ENCODE peak calls at places on chromosomes 3 and 15, in four cellular contexts. One of them, this sample, is unnamed.

GRCh38 chr3:50675179-50676030 is 678 bp downstream of the DOCK3 start:
- DNase-seq in uterus: no peak
- DNase-seq in hypothalamus: peak
- DNase-seq in left colon: no peak
- DNase-seq in this sample: no peak

GRCh38 chr3:79598594-79598993 is 169.2 kb downstream of the ROBO1 start:
- DNase-seq in uterus: no peak
- DNase-seq in hypothalamus: no peak
- DNase-seq in left colon: no peak
- DNase-seq in this sample: no peak

GRCh38 chr15:57503051-57503702 is 88.5 kb upstream of the MYZAP start:
- DNase-seq in uterus: no peak
- DNase-seq in hypothalamus: no peak
- DNase-seq in left colon: no peak
- DNase-seq in this sample: no peak

GRCh38 chr3:148079370-148079769 is 618.3 kb upstream of the AGTR1 start:
- DNase-seq in uterus: no peak
- DNase-seq in hypothalamus: no peak
- DNase-seq in left colon: peak
- DNase-seq in this sample: no peak

GRCh38 chr3:41290736-41291135 is 91.4 kb downstream of the CTNNB1 start:
- DNase-seq in uterus: no peak
- DNase-seq in hypothalamus: no peak
- DNase-seq in left colon: no peak
- DNase-seq in this sample: no peak

GRCh38 chr3:102745881-102746280 is 311.1 kb downstream of the ZPLD1 start:
- DNase-seq in uterus: no peak
- DNase-seq in hypothalamus: no peak
- DNase-seq in left colon: no peak
- DNase-seq in this sample: no peak

GRCh38 chr3:149828390-149828789 is 15.4 kb downstream of the RNF13 start:
- DNase-seq in uterus: no peak
- DNase-seq in hypothalamus: no peak
- DNase-seq in left colon: no peak
- DNase-seq in this sample: no peak

GRCh38 chr3:187739125-187739560 is 6.1 kb downstream of the BCL6 start:
- DNase-seq in uterus: no peak
- DNase-seq in hypothalamus: no peak
- DNase-seq in left colon: no peak
- DNase-seq in this sample: no peak

GRCh38 chr3:185152433-185153169 is at the start of gene C3orf70:
- DNase-seq in uterus: peak
- DNase-seq in hypothalamus: peak
- DNase-seq in left colon: peak
- DNase-seq in this sample: peak

GRCh38 chr3:7536510-7536909 is 675.6 kb downstream of the GRM7 start:
- DNase-seq in uterus: no peak
- DNase-seq in hypothalamus: no peak
- DNase-seq in left colon: no peak
- DNase-seq in this sample: no peak

GRCh38 chr15:32888221-32888761 is 170.5 kb downstream of the GREM1 start:
- DNase-seq in uterus: no peak
- DNase-seq in hypothalamus: no peak
- DNase-seq in left colon: no peak
- DNase-seq in this sample: no peak

GRCh38 chr3:160401301-160402095 is 2.0 kb downstream of the SMC4 start:
- DNase-seq in uterus: no peak
- DNase-seq in hypothalamus: no peak
- DNase-seq in left colon: no peak
- DNase-seq in this sample: no peak

GRCh38 chr15:80749589-80749988 is 29.6 kb upstream of the CEMIP start:
- DNase-seq in uterus: no peak
- DNase-seq in hypothalamus: no peak
- DNase-seq in left colon: no peak
- DNase-seq in this sample: no peak

GRCh38 chr3:128801779-128802369 is 75.9 kb downstream of the RAB7A start:
- DNase-seq in uterus: no peak
- DNase-seq in hypothalamus: no peak
- DNase-seq in left colon: no peak
- DNase-seq in this sample: no peak

GRCh38 chr3:185065059-185065458 is 87.8 kb downstream of the C3orf70 start:
- DNase-seq in uterus: no peak
- DNase-seq in hypothalamus: no peak
- DNase-seq in left colon: no peak
- DNase-seq in this sample: no peak

GRCh38 chr3:54905230-54905888 is 22.5 kb downstream of the LRTM1 start:
- DNase-seq in uterus: no peak
- DNase-seq in hypothalamus: no peak
- DNase-seq in left colon: no peak
- DNase-seq in this sample: no peak

GRCh38 chr3:107882881-107883280 is 207.9 kb downstream of the CD47 start:
- DNase-seq in uterus: no peak
- DNase-seq in hypothalamus: no peak
- DNase-seq in left colon: no peak
- DNase-seq in this sample: no peak

GRCh38 chr3:49058011-49058410 is 28.8 kb upstream of the IMPDH2 start:
- DNase-seq in uterus: no peak
- DNase-seq in hypothalamus: no peak
- DNase-seq in left colon: no peak
- DNase-seq in this sample: no peak

GRCh38 chr3:126911162-126912026 is 71.5 kb upstream of the PLXNA1 start:
- DNase-seq in uterus: peak
- DNase-seq in hypothalamus: no peak
- DNase-seq in left colon: peak
- DNase-seq in this sample: peak

GRCh38 chr15:94026458-94026967 is 204.8 kb upstream of the MCTP2 start:
- DNase-seq in uterus: peak
- DNase-seq in hypothalamus: no peak
- DNase-seq in left colon: no peak
- DNase-seq in this sample: no peak

GRCh38 chr15:63104727-63105126 is 16.9 kb upstream of the LACTB start:
- DNase-seq in uterus: no peak
- DNase-seq in hypothalamus: no peak
- DNase-seq in left colon: no peak
- DNase-seq in this sample: no peak

GRCh38 chr3:124263168-124263567 is 271.2 kb upstream of the ROPN1 start:
- DNase-seq in uterus: no peak
- DNase-seq in hypothalamus: no peak
- DNase-seq in left colon: no peak
- DNase-seq in this sample: no peak

GRCh38 chr3:126125781-126126251 is 41.9 kb upstream of the SLC41A3 start:
- DNase-seq in uterus: peak
- DNase-seq in hypothalamus: no peak
- DNase-seq in left colon: peak
- DNase-seq in this sample: no peak

GRCh38 chr3:171850324-171850697 is 7.2 kb downstream of the TMEM212 start:
- DNase-seq in uterus: no peak
- DNase-seq in hypothalamus: no peak
- DNase-seq in left colon: no peak
- DNase-seq in this sample: no peak

GRCh38 chr3:58004972-58005371 is 3.2 kb upstream of the FLNB start:
- DNase-seq in uterus: no peak
- DNase-seq in hypothalamus: no peak
- DNase-seq in left colon: no peak
- DNase-seq in this sample: no peak

GRCh38 chr15:40456738-40457137 is 14.0 kb upstream of the CHST14 start:
- DNase-seq in uterus: no peak
- DNase-seq in hypothalamus: no peak
- DNase-seq in left colon: no peak
- DNase-seq in this sample: no peak

GRCh38 chr3:194512895-194513601 is 26.2 kb upstream of the ATP13A3 start:
- DNase-seq in uterus: no peak
- DNase-seq in hypothalamus: no peak
- DNase-seq in left colon: no peak
- DNase-seq in this sample: no peak

GRCh38 chr3:114809668-114810413 is 337.2 kb downstream of the ZBTB20 start:
- DNase-seq in uterus: no peak
- DNase-seq in hypothalamus: no peak
- DNase-seq in left colon: no peak
- DNase-seq in this sample: no peak

GRCh38 chr15:37031198-37031597 is 69.2 kb downstream of the MEIS2 start:
- DNase-seq in uterus: no peak
- DNase-seq in hypothalamus: no peak
- DNase-seq in left colon: no peak
- DNase-seq in this sample: no peak

GRCh38 chr15:85137507-85138175 is 156.0 kb downstream of the PDE8A start:
- DNase-seq in uterus: no peak
- DNase-seq in hypothalamus: no peak
- DNase-seq in left colon: no peak
- DNase-seq in this sample: no peak

GRCh38 chr15:98012354-98012753 is 51.9 kb downstream of the ARRDC4 start:
- DNase-seq in uterus: no peak
- DNase-seq in hypothalamus: no peak
- DNase-seq in left colon: no peak
- DNase-seq in this sample: no peak